ENCODE peak calls at places on chromosomes 12 and 14, in eight cellular contexts. S is AG09319; L is epithelial cell of proximal tubule; C is M059J; T is foreskin fibroblast; X is brain microvascular endothelial cell; P is T-helper 2 cell; H is activated CD4-positive, alpha-beta T cell treated with anti-CD3 and anti-CD28 coated beads, Interleukin-2, amount 10 ng/mL, durations not matched to agents 7 days and 5 days. I is an unnamed sample.

GRCh38 chr12:127052491-127053232 is 1214.3 kb upstream of the TMEM132C start:
- DNase-seq in S (no peak), L (no peak), C (peak), T (no peak), X (peak), P (no peak), H (no peak), I (peak)

GRCh38 chr12:124715121-124715990 is 147.9 kb upstream of the NCOR2 start:
- DNase-seq in S (no peak), L (no peak), C (peak), T (peak), X (no peak), P (no peak), H (no peak), I (peak)

GRCh38 chr14:73227812-73228781 is 9.2 kb upstream of the PAPLN start:
- DNase-seq in S (peak), L (peak), C (peak), T (peak), X (peak), P (no peak), H (no peak), I (peak)

GRCh38 chr14:104245075-104245474 is 106.7 kb downstream of the KIF26A start:
- DNase-seq in S (no peak), L (no peak), C (no peak), T (no peak), X (no peak), P (no peak), H (no peak), I (no peak)

GRCh38 chr12:80101126-80101525 is 1.8 kb downstream of the OTOGL start:
- DNase-seq in S (no peak), L (no peak), C (peak), T (no peak), X (no peak), P (no peak), H (no peak), I (peak)

GRCh38 chr14:29521526-29522137 is 406.0 kb downstream of the PRKD1 start:
- DNase-seq in S (no peak), L (no peak), C (peak), T (no peak), X (no peak), P (no peak), H (no peak), I (peak)

GRCh38 chr12:120238839-120239445 is 26.6 kb downstream of the PXN start:
- DNase-seq in S (no peak), L (no peak), C (peak), T (no peak), X (no peak), P (no peak), H (no peak), I (no peak)

GRCh38 chr14:51087024-51087423 is 7.9 kb downstream of the TRIM9 start:
- DNase-seq in S (no peak), L (no peak), C (peak), T (no peak), X (no peak), P (no peak), H (no peak), I (no peak)

GRCh38 chr14:61385002-61385685 is 63.8 kb downstream of the PRKCH start:
- DNase-seq in S (no peak), L (no peak), C (peak), T (no peak), X (no peak), P (no peak), H (peak), I (no peak)

GRCh38 chr12:57101892-57102695 is 9.1 kb downstream of the STAT6 start:
- DNase-seq in S (no peak), L (no peak), C (peak), T (no peak), X (no peak), P (no peak), H (no peak), I (no peak)

GRCh38 chr12:125329239-125330238 is 264.3 kb downstream of the AACS start:
- DNase-seq in S (no peak), L (no peak), C (no peak), T (peak), X (no peak), P (no peak), H (no peak), I (no peak)

GRCh38 chr14:35159742-35160409 is 37.5 kb downstream of the PRORP start:
- DNase-seq in S (peak), L (peak), C (peak), T (peak), X (peak), P (no peak), H (no peak), I (peak)

GRCh38 chr14:93219103-93219726 is 12.2 kb downstream of the UBR7 start:
- DNase-seq in S (no peak), L (peak), C (peak), T (peak), X (peak), P (no peak), H (peak), I (peak)

GRCh38 chr12:46472893-46473633 is 100.5 kb upstream of the SLC38A2 start:
- DNase-seq in S (no peak), L (no peak), C (peak), T (peak), X (peak), P (no peak), H (no peak), I (no peak)

GRCh38 chr12:28104338-28104737 is 85.9 kb upstream of the CCDC91 start:
- DNase-seq in S (no peak), L (no peak), C (no peak), T (no peak), X (no peak), P (no peak), H (no peak), I (no peak)

I was measured in GM23248.